ENCODE peak calls at places on chromosomes 3 and 15, in four cellular contexts. One of them, this sample, is unnamed.

GRCh38 chr15:101148166-101148880 is 103.5 kb downstream of the CHSY1 start:
- DNase-seq in NCI-H460: no peak
- DNase-seq in AG10803: no peak
- DNase-seq in activated CD8-positive, alpha-beta memory T cell treated with anti-CD3 and anti-CD28 coated beads for 24 hours: no peak
- DNase-seq in this sample: no peak

GRCh38 chr15:44667039-44667360 is 3.5 kb upstream of the SPG11 start:
- DNase-seq in NCI-H460: no peak
- DNase-seq in activated CD8-positive, alpha-beta memory T cell treated with anti-CD3 and anti-CD28 coated beads for 24 hours: no peak
- DNase-seq in AG10803: no peak
- DNase-seq in this sample: no peak

GRCh38 chr3:20352547-20353164 is 166.7 kb upstream of the SGO1 start:
- DNase-seq in NCI-H460: no peak
- DNase-seq in AG10803: no peak
- DNase-seq in activated CD8-positive, alpha-beta memory T cell treated with anti-CD3 and anti-CD28 coated beads for 24 hours: no peak
- DNase-seq in this sample: no peak

GRCh38 chr15:62392411-62392810 is 227.3 kb upstream of the C2CD4B start:
- DNase-seq in activated CD8-positive, alpha-beta memory T cell treated with anti-CD3 and anti-CD28 coated beads for 24 hours: no peak
- DNase-seq in NCI-H460: no peak
- DNase-seq in AG10803: peak
- DNase-seq in this sample: no peak

GRCh38 chr15:64753419-64754185 is 21.8 kb downstream of the RBPMS2 start:
- DNase-seq in activated CD8-positive, alpha-beta memory T cell treated with anti-CD3 and anti-CD28 coated beads for 24 hours: no peak
- DNase-seq in NCI-H460: no peak
- DNase-seq in AG10803: no peak
- DNase-seq in this sample: no peak

GRCh38 chr3:127544151-127544805 is 46.3 kb downstream of the TPRA1 start:
- DNase-seq in NCI-H460: peak
- DNase-seq in activated CD8-positive, alpha-beta memory T cell treated with anti-CD3 and anti-CD28 coated beads for 24 hours: peak
- DNase-seq in AG10803: peak
- DNase-seq in this sample: no peak

GRCh38 chr3:54193093-54193492 is 70.7 kb downstream of the CACNA2D3 start:
- DNase-seq in NCI-H460: no peak
- DNase-seq in AG10803: no peak
- DNase-seq in activated CD8-positive, alpha-beta memory T cell treated with anti-CD3 and anti-CD28 coated beads for 24 hours: no peak
- DNase-seq in this sample: no peak

GRCh38 chr3:182117583-182117982 is 405.9 kb downstream of the SOX2 start:
- DNase-seq in activated CD8-positive, alpha-beta memory T cell treated with anti-CD3 and anti-CD28 coated beads for 24 hours: no peak
- DNase-seq in AG10803: no peak
- DNase-seq in NCI-H460: no peak
- DNase-seq in this sample: no peak